ENCODE peak calls at places on chromosomes 5 and 9, in five cellular contexts. G is HepG2, W is K562, E is SK-N-SH, I is GM12878. Z is an unnamed sample.

GRCh38 chr5:132451387-132451786 is 39.2 kb downstream of the IRF1 start:
- DNase-seq in I (no peak), G (no peak), E (no peak), W (no peak), Z (no peak)

GRCh38 chr9:76716270-76716669 is 48.0 kb upstream of the PCA3 start:
- DNase-seq in I (no peak), W (no peak), G (no peak), E (no peak), Z (no peak)

GRCh38 chr9:136671646-136672430 is 9.1 kb downstream of the EGFL7 start:
- DNase-seq in G (no peak), W (peak), I (no peak), E (peak), Z (peak)

GRCh38 chr9:23321049-23321448 is 505.0 kb downstream of the ELAVL2 start:
- DNase-seq in I (no peak), W (no peak), G (no peak), E (no peak), Z (no peak)

GRCh38 chr5:91420879-91421278 is 37.8 kb upstream of the ARRDC3 start:
- DNase-seq in I (no peak), E (no peak), W (no peak), G (no peak), Z (no peak)

GRCh38 chr5:171477101-171477500 is 57.7 kb downstream of the FGF18 start:
- DNase-seq in G (no peak), E (no peak), W (peak), I (no peak), Z (no peak)

GRCh38 chr9:91908746-91909145 is 41.3 kb downstream of the ROR2 start:
- DNase-seq in G (no peak), W (no peak), I (no peak), E (no peak), Z (no peak)

GRCh38 chr9:121220996-121221671 is 19.5 kb upstream of the RAB14 start:
- DNase-seq in I (no peak), G (no peak), W (no peak), E (no peak), Z (no peak)

GRCh38 chr9:126611592-126612328 is 2.0 kb upstream of the LMX1B start:
- DNase-seq in E (peak), W (peak), I (no peak), G (peak), Z (peak)

GRCh38 chr5:149550608-149551226 is 522 bp downstream of the CSNK1A1 start:
- DNase-seq in G (no peak), I (no peak), E (peak), W (peak), Z (no peak)

GRCh38 chr5:151328734-151329133 is 18.6 kb downstream of the SLC36A2 start:
- DNase-seq in I (no peak), W (no peak), G (no peak), E (no peak), Z (no peak)

GRCh38 chr5:153425914-153426313 is 64.6 kb upstream of the GRIA1 start:
- DNase-seq in I (no peak), G (no peak), W (peak), E (no peak), Z (no peak)

GRCh38 chr9:114884787-114885452 is 45.5 kb downstream of the TNFSF8 start:
- DNase-seq in W (no peak), E (no peak), G (peak), I (no peak), Z (peak)

GRCh38 chr5:168057905-168058304 is 233.5 kb upstream of the WWC1 start:
- DNase-seq in I (no peak), W (no peak), E (no peak), G (no peak), Z (no peak)

GRCh38 chr9:133087429-133088145 is 25.8 kb downstream of the CEL start:
- DNase-seq in E (no peak), I (no peak), G (no peak), W (no peak), Z (no peak)

GRCh38 chr5:131223751-131224386 is 40.0 kb upstream of the CDC42SE2 start:
- DNase-seq in I (no peak), G (no peak), W (no peak), E (no peak), Z (no peak)

GRCh38 chr5:57307516-57307915 is 133.7 kb downstream of the GPBP1 start:
- DNase-seq in E (no peak), G (no peak), I (no peak), W (no peak), Z (no peak)

GRCh38 chr5:95759634-95760033 is 28.5 kb downstream of the RHOBTB3 start:
- DNase-seq in I (no peak), W (no peak), G (peak), E (no peak), Z (no peak)

GRCh38 chr5:140329739-140330481 is 16.5 kb downstream of the HBEGF start:
- DNase-seq in W (no peak), I (no peak), E (no peak), G (no peak), Z (no peak)

GRCh38 chr9:79711874-79712273 is 140.1 kb downstream of the TLE4 start:
- DNase-seq in G (no peak), I (no peak), W (no peak), E (no peak), Z (no peak)

GRCh38 chr9:114503522-114504340 is 1.5 kb downstream of the WHRN start:
- DNase-seq in W (no peak), E (no peak), I (no peak), G (no peak), Z (no peak)

GRCh38 chr9:12775373-12775962 is 648 bp downstream of the LURAP1L start:
- DNase-seq in I (no peak), W (no peak), G (no peak), E (peak), Z (no peak)

GRCh38 chr9:105299190-105299854 is 54.9 kb downstream of the SLC44A1 start:
- DNase-seq in G (peak), W (peak), I (no peak), E (no peak), Z (no peak)

GRCh38 chr5:112317866-112318265 is 101.2 kb downstream of the EPB41L4A start:
- DNase-seq in W (no peak), G (no peak), E (no peak), I (no peak), Z (no peak)

GRCh38 chr5:117888688-117889087 is 1099.7 kb downstream of the DTWD2 start:
- DNase-seq in E (no peak), I (peak), G (no peak), W (no peak), Z (no peak)

GRCh38 chr5:180389252-180390101 is 36.3 kb upstream of the GFPT2 start:
- DNase-seq in I (no peak), W (no peak), E (peak), G (no peak), Z (no peak)

GRCh38 chr5:157113007-157113406 is 4.2 kb upstream of the HAVCR2 start:
- DNase-seq in W (no peak), G (no peak), I (no peak), E (no peak), Z (peak)

GRCh38 chr9:124411514-124412227 is 3.6 kb downstream of the PSMB7 start:
- DNase-seq in W (no peak), E (no peak), G (no peak), I (no peak), Z (no peak)

GRCh38 chr9:96859461-96860198 is 5.3 kb upstream of the ZNF782 start:
- DNase-seq in E (peak), G (no peak), I (no peak), W (no peak), Z (no peak)

GRCh38 chr9:114097613-114098020 is 1.5 kb downstream of the KIF12 start:
- DNase-seq in E (peak), W (no peak), I (no peak), G (no peak), Z (no peak)

GRCh38 chr9:19969721-19970120 is 180.9 kb upstream of the SLC24A2 start:
- DNase-seq in I (no peak), W (no peak), E (no peak), G (no peak), Z (no peak)

GRCh38 chr9:105694848-105695581 is 674 bp downstream of the TMEM38B start:
- DNase-seq in W (peak), I (peak), E (peak), G (peak), Z (peak)

GRCh38 chr5:99900302-99900811 is 634.8 kb upstream of the FAM174A start:
- DNase-seq in I (no peak), E (no peak), W (no peak), G (no peak), Z (no peak)

GRCh38 chr5:141363952-141364660 is at the start of gene PCDHGA5:
- DNase-seq in E (no peak), W (no peak), I (no peak), G (no peak), Z (no peak)

GRCh38 chr9:211557-211956 is 3.1 kb upstream of the DOCK8 start:
- DNase-seq in G (no peak), W (no peak), E (no peak), I (no peak), Z (no peak)

GRCh38 chr9:126591083-126591482 is 22.6 kb upstream of the LMX1B start:
- DNase-seq in E (peak), G (no peak), I (no peak), W (no peak), Z (no peak)

GRCh38 chr9:89366711-89367110 is 48.4 kb downstream of the SECISBP2 start:
- DNase-seq in W (no peak), G (no peak), E (no peak), I (no peak), Z (no peak)

GRCh38 chr5:68159251-68159951 is 56.2 kb upstream of the PIK3R1 start:
- DNase-seq in W (no peak), G (no peak), I (no peak), E (no peak), Z (no peak)

DNA sequence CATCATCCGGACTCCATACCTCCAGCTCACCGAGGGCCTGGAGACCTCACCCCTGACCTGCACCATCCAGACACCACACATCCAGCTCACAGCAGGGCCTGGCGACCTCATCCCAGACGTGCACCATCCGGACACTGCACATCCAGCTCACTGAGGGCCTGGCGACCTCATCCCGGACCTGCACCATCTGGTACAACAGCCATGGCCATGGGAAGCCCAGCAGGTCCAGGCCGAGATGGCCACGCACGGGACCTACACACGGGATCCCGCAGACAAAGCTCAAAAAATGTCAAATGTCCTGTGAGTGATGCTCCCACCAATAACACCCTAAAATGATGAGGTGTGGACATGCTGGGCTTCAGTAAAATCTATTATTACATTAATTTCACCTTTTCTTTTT is 9.7 kb downstream of the TERT start:
- DNase-seq in E (no peak), I (no peak), W (no peak), G (no peak), Z (no peak)
- TF ChIP-seq REST in E (no peak), I (no peak), W (no peak), G (no peak), Z (no peak)

DNA sequence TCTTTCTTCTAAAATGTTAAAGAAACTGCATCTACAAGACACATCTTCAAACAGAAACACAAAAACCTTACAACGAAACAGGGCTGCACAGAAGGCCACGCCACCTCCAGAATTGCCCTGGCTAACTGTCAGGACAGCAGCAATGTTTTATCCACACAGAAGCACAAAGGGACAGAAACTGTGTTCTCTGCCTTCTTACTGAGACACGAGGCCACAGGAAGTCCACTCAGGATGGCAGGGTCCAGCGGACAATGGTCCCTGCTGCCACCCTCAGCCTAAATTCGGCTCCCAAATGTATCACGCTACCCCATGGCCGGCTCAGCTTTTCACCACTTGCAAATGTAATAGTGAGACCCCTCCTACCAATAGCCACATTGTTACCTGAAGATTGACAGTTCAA is 159.8 kb upstream of the PHYKPL start:
- DNase-seq in E (no peak), G (no peak), W (no peak), I (no peak), Z (no peak)
- TF ChIP-seq POLR2AphosphoS5 in E (no peak), G (no peak), W (no peak), I (no peak), Z (no peak)

DNA sequence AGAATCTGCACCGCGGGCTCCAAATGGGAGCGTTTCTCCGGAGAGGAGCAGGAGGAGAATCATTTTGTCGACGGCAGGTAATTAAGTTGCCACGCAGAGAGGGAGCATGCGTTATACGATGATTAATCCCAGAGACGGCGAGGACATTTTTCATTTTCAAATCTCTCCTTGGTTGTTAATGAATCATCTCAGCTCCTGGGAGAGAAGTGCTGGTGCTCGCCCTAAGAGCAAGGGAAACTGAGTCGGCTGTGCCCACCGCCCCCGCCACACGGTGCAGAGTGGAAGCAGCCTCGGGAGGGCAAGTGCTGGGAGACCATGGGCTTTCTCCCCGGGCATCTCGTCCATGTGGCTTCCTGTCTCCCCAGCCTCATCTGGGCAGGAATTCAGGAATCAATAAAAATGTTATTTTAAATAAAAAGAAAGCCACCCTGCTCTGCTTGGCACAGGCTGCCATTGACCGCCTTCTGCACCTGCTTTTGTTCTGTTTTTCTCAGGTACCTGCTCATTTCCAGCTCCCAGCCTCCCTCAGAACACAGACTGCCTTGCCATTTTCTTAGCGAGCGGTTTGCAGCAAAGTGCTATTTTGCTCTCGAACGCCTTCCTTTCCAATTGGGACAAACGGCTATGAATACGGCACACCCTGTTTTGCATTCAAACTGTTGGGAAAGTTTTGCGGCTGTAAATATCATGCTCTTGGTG is 24.9 kb upstream of the FCN1 start:
- DNase-seq in W (no peak), I (no peak), G (no peak), E (no peak), Z (no peak)
- TF ChIP-seq GABPA in W (no peak), I (no peak), G (no peak), E (no peak), Z (no peak)

DNA sequence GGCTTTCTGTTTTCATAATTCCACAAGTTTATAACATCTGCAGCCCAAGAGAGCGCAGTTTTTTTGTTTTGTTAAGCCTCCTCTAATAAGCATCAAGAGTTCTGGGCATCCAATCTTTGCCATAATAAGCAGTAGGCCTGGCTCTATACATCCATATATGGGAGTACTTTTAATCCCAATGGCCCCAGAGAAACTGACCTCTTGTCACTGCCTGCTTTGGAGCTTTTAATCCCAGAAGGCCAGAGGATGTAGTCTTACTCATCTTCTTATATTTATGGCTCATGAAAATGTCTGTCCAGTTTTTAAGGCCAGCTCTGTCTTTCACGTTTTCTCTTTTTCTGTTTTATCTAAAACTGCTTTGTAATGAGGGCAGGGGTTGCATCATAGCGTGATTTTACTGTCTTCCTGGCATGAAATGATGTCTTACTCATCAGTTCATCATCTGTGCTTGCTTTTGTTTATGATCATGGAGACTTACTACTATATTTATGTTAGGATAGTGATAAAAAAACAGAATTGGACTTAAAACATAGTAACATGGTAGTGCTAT is 1094.8 kb downstream of the MAT2B start:
- DNase-seq in W (no peak), I (no peak), G (no peak), E (no peak), Z (no peak)
- TF ChIP-seq REST in W (no peak), I (no peak), G (no peak), E (no peak), Z (no peak)

DNA sequence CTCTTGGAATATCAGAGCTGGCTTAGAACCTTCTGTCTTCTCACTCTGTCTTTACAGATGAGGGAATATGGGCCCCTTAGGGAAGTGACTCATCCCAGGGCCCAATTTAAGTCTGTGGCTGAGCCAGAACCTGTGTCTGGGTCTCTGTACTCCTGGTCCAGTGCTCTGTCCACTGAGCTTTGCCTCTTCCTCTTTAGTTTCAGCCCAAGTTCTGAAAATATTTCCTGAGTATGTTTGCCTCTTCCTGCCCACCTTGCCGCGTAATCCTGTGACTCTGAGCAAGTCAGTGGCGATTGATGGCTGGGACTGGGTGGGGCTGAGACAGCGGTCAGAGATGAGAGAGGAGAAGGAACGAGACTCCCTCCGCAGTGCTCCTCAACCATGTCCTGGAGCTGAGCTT is 7.8 kb downstream of the IER5L start:
- DNase-seq in W (peak), E (no peak), G (no peak), I (no peak), Z (no peak)
- TF ChIP-seq POLR2AphosphoS5 in W (no peak), E (no peak), G (no peak), I (no peak), Z (no peak)

GRCh38 chr5:138140268-138140667 is 1.0 kb upstream of the NME5 start:
- DNase-seq in E (no peak), I (no peak), G (no peak), W (no peak), Z (no peak)

GRCh38 chr5:138138949-138139775 is at the start of gene NME5:
- DNase-seq in I (peak), E (peak), W (no peak), G (no peak), Z (peak)

GRCh38 chr5:138139776-138140080 is 500 bp upstream of the NME5 start:
- DNase-seq in I (no peak), E (no peak), G (no peak), W (no peak), Z (no peak)

GRCh38 chr5:138141734-138142133 is 2.5 kb upstream of the NME5 start:
- DNase-seq in E (no peak), G (no peak), W (no peak), I (no peak), Z (no peak)
- TF ChIP-seq GABPA in E (no peak), G (no peak), W (no peak), I (no peak), Z (no peak)

DNA sequence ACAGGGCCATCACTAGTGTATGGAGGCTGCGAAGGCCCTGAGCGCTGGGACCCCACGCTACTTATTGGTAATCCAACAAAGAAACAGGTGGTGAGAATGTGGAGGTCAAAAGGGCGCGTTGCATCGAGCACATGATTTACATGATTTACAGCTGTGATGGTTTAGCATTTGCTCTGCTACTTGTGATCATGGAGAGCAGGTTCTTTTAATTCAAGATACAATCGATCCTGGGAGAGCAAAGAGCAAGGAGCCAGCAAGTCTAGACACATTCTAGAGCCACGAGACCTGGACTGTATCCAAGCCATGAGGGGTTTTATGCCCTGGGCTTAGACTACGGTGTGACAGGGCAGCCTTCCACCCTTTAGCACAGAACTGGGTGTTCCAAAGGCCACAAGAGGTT is 47.0 kb upstream of the CLK4 start:
- DNase-seq in I (no peak), G (no peak), E (no peak), W (no peak), Z (no peak)
- TF ChIP-seq REST in I (no peak), G (no peak), E (no peak), W (no peak), Z (no peak)

Z was measured in HL-60.